ENCODE peak calls at places on chromosomes 1 and 21, in five cellular contexts. E, H, O, D and I are unnamed samples.
A peak's percentile ranks its signal among the peaks of the same experiment; 100 is the strongest.

GRCh38 chr1:245605480-245606156 is 450.8 kb downstream of the KIF26B start:
- DNase-seq in E (peak; percentile 95), H (no peak), O (no peak), D (no peak), I (no peak)

GRCh38 chr1:172778461-172779455 is 119.9 kb downstream of the FASLG start:
- DNase-seq in H (no peak), O (no peak), D (no peak), E (peak; percentile 19), I (no peak)

GRCh38 chr1:89939059-89939570 is 55.8 kb upstream of the ZNF326 start:
- DNase-seq in D (no peak), O (no peak), H (no peak), E (no peak), I (peak; percentile 11)

GRCh38 chr21:40757366-40757765 is 89.6 kb downstream of the DSCAM start:
- DNase-seq in D (no peak), O (no peak), E (no peak), H (no peak), I (no peak)

GRCh38 chr1:30718091-30718635 is 5.2 kb downstream of the MATN1 start:
- DNase-seq in D (peak; percentile 99), O (peak; percentile 99), H (peak; percentile 99), E (peak; percentile 96), I (peak; percentile 97)

GRCh38 chr1:42258218-42258617 is 76.8 kb downstream of the FOXJ3 start:
- DNase-seq in H (no peak), O (no peak), E (no peak), D (no peak), I (no peak)

GRCh38 chr1:89363638-89364536 is at the start of gene GBP6:
- DNase-seq in H (no peak), D (no peak), O (no peak), E (no peak), I (no peak)

GRCh38 chr1:216923601-216924000 is 200.4 kb upstream of the ESRRG start:
- DNase-seq in O (no peak), E (no peak), H (no peak), D (no peak), I (no peak)

GRCh38 chr1:210541680-210542358 is 213.1 kb downstream of the HHAT start:
- DNase-seq in H (no peak), D (no peak), O (no peak), E (no peak), I (no peak)

GRCh38 chr1:38004284-38005101 is 821 bp downstream of the FHL3 start:
- DNase-seq in D (no peak), E (no peak), O (no peak), H (no peak), I (no peak)

GRCh38 chr21:36769051-36769867 is 70.3 kb downstream of the SIM2 start:
- DNase-seq in O (no peak), E (peak; percentile 91), D (no peak), H (no peak), I (no peak)

GRCh38 chr1:24409535-24409934 is 4.0 kb downstream of the STPG1 start:
- DNase-seq in H (no peak), D (no peak), E (peak; percentile 68), O (no peak), I (no peak)

GRCh38 chr1:10108948-10109347 is 76.2 kb downstream of the UBE4B start:
- DNase-seq in O (no peak), E (no peak), H (no peak), D (no peak), I (no peak)

GRCh38 chr1:226874579-226875425 is 4.4 kb downstream of the PSEN2 start:
- DNase-seq in H (no peak), E (no peak), D (no peak), O (no peak), I (no peak)

GRCh38 chr1:6241887-6242740 is 1.9 kb upstream of the HES3 start:
- DNase-seq in D (no peak), O (no peak), E (no peak), H (no peak), I (no peak)

GRCh38 chr1:72649974-72650373 is 367.6 kb upstream of the NEGR1 start:
- DNase-seq in D (no peak), O (no peak), H (no peak), E (peak; percentile 64), I (no peak)

GRCh38 chr1:244044423-244044822 is 6.7 kb upstream of the ZBTB18 start:
- DNase-seq in E (no peak), H (no peak), D (no peak), O (no peak), I (no peak)

GRCh38 chr1:184298321-184299052 is 88.3 kb upstream of the C1orf21 start:
- DNase-seq in O (no peak), H (no peak), E (no peak), D (no peak), I (no peak)

GRCh38 chr1:56491441-56491840 is 87.9 kb downstream of the PLPP3 start:
- DNase-seq in D (no peak), E (peak; percentile 57), O (no peak), H (no peak), I (no peak)

GRCh38 chr1:119376594-119376993 is 8.0 kb downstream of the HAO2 start:
- DNase-seq in O (no peak), D (no peak), E (no peak), H (no peak), I (no peak)

GRCh38 chr1:8472668-8473067 is 154.8 kb downstream of the SLC45A1 start:
- DNase-seq in D (no peak), H (no peak), O (no peak), E (no peak), I (no peak)

GRCh38 chr1:18091660-18092446 is 15.7 kb upstream of the IGSF21 start:
- DNase-seq in D (no peak), H (no peak), E (peak; percentile 59), O (no peak), I (no peak)

GRCh38 chr21:41583274-41583790 is 75.4 kb upstream of the TMPRSS2 start:
- DNase-seq in H (no peak), O (peak; percentile 93), D (no peak), E (no peak), I (no peak)

GRCh38 chr1:21468597-21468996 is 28.7 kb downstream of the NBPF3 start:
- DNase-seq in O (peak; percentile 33), E (peak; percentile 27), D (no peak), H (no peak), I (no peak)

GRCh38 chr1:154148787-154149186 is 6.1 kb downstream of the NUP210L start:
- DNase-seq in H (no peak), D (no peak), E (no peak), O (no peak), I (no peak)

GRCh38 chr1:245878585-245878984 is 628.5 kb downstream of the SMYD3 start:
- DNase-seq in O (no peak), H (no peak), D (no peak), E (no peak), I (no peak)

GRCh38 chr1:212982430-212983152 is 32.2 kb downstream of the VASH2 start:
- DNase-seq in H (no peak), D (peak; percentile 7), E (peak; percentile 20), O (peak; percentile 52), I (peak; percentile 15)

GRCh38 chr21:15058718-15059316 is 6.0 kb downstream of the NRIP1 start:
- DNase-seq in H (no peak), O (no peak), E (peak; percentile 61), D (no peak), I (no peak)

GRCh38 chr1:232844791-232845190 is 39.6 kb downstream of the MAP10 start:
- DNase-seq in D (no peak), H (no peak), O (no peak), E (peak; percentile 6), I (no peak)

GRCh38 chr1:60746278-60746761 is 336.0 kb upstream of the NFIA start:
- DNase-seq in H (no peak), O (no peak), D (no peak), E (no peak), I (no peak)

GRCh38 chr1:119276558-119276957 is 92.0 kb upstream of the HAO2 start:
- DNase-seq in D (peak; percentile 2), O (no peak), H (no peak), E (no peak), I (peak; percentile 2)

GRCh38 chr1:237877628-237878027 is 13.1 kb downstream of the ZP4 start:
- DNase-seq in D (no peak), O (no peak), E (no peak), H (no peak), I (no peak)

GRCh38 chr1:186059311-186059710 is 315.7 kb downstream of the TPR start:
- DNase-seq in E (peak; percentile 42), H (no peak), D (no peak), O (no peak), I (peak; percentile 69)

GRCh38 chr1:87648720-87649119 is 320.0 kb downstream of the LMO4 start:
- DNase-seq in H (no peak), O (no peak), D (no peak), E (no peak), I (no peak)

GRCh38 chr1:198691063-198691462 is 52.2 kb downstream of the PTPRC start:
- DNase-seq in D (no peak), E (no peak), O (no peak), H (no peak), I (no peak)

GRCh38 chr1:21325231-21325718 is 35.0 kb upstream of the ECE1 start:
- DNase-seq in H (no peak), E (no peak), D (no peak), O (no peak), I (peak; percentile 71)

GRCh38 chr21:36241717-36242116 is 78.3 kb upstream of the MORC3 start:
- DNase-seq in H (no peak), O (no peak), E (no peak), D (no peak), I (no peak)